ENCODE peak calls at places on chromosome 10, in seven cellular contexts. E, O, X, F, S, H and L are unnamed samples.

GRCh38 chr10:14244801-14245211 is 85.9 kb downstream of the FRMD4A start:
- DNase-seq in E (no peak), O (peak), X (no peak), F (no peak), S (no peak), H (peak), L (no peak)

GRCh38 chr10:100718197-100718742 is 27.1 kb upstream of the PAX2 start:
- DNase-seq in S (no peak), H (no peak), E (no peak), X (no peak), F (no peak), O (no peak), L (no peak)

GRCh38 chr10:36023939-36024338 is 381.8 kb upstream of the FZD8 start:
- DNase-seq in O (peak), E (no peak), S (no peak), X (no peak), H (peak), F (no peak), L (no peak)

GRCh38 chr10:97633921-97634320 is 621 bp upstream of the MORN4 start:
- DNase-seq in O (no peak), F (no peak), X (no peak), H (peak), E (no peak), S (no peak), L (peak)

GRCh38 chr10:78956391-78956790 is 112.4 kb upstream of the ZMIZ1 start:
- DNase-seq in S (no peak), O (no peak), F (no peak), X (no peak), E (no peak), H (no peak), L (no peak)

GRCh38 chr10:69835875-69836727 is 34.4 kb downstream of the COL13A1 start:
- DNase-seq in F (no peak), S (no peak), X (no peak), O (no peak), E (no peak), H (no peak), L (peak)

GRCh38 chr10:132131581-132132250 is 55.0 kb upstream of the DPYSL4 start:
- DNase-seq in E (no peak), S (no peak), X (no peak), F (no peak), O (no peak), H (no peak), L (no peak)

GRCh38 chr10:101446947-101447346 is 93.0 kb downstream of the BTRC start:
- DNase-seq in S (no peak), H (no peak), E (no peak), O (no peak), X (no peak), F (no peak), L (no peak)

GRCh38 chr10:132387723-132388210 is 9.2 kb upstream of the PWWP2B start:
- DNase-seq in X (peak), E (peak), S (peak), O (peak), H (peak), F (peak), L (peak)

GRCh38 chr10:123154943-123155505 is 822 bp downstream of the BUB3 start:
- DNase-seq in O (no peak), H (no peak), F (no peak), E (no peak), X (no peak), S (no peak), L (no peak)

GRCh38 chr10:103648951-103649532 is 155.5 kb downstream of the NEURL1 start:
- DNase-seq in S (no peak), X (no peak), F (no peak), O (no peak), E (no peak), H (no peak), L (no peak)